ENCODE peak calls at places on chromosomes 12 and 14, in eight cellular contexts. I is IMR-90; C is CD4-positive, alpha-beta T cell; G is NCI-H2081; E is left lobe of liver; N is ELR; R is fibroblast of mammary gland; O is stimulated activated CD4-positive, alpha-beta T cell treated with anti-CD3 and anti-CD28 coated beads, Interleukin-1b, Interleukin-23, amount 100 ng/mL, for 24 hours. D is an unnamed sample.

GRCh38 chr12:110917467-110917866 is 2.9 kb downstream of the MYL2 start:
- DNase-seq in I (peak; percentile 17), E (no peak), C (no peak), N (peak; percentile 90), O (no peak), G (no peak), R (peak; percentile 63), D (no peak)

GRCh38 chr12:125786143-125786542 is 720.9 kb downstream of the AACS start:
- DNase-seq in N (no peak), E (no peak), R (no peak), G (no peak), O (no peak), I (no peak), C (no peak), D (no peak)

GRCh38 chr12:124233846-124234620 is 60.9 kb upstream of the RFLNA start:
- DNase-seq in O (no peak), N (peak; percentile 69), G (no peak), I (no peak), R (no peak), C (no peak), E (no peak), D (no peak)

GRCh38 chr14:93857500-93857899 is 69.2 kb upstream of the PRIMA1 start:
- DNase-seq in E (no peak), O (no peak), C (no peak), I (no peak), G (no peak), N (peak; percentile 7), R (no peak), D (no peak)

GRCh38 chr12:80892597-80893445 is 44.9 kb downstream of the LIN7A start:
- DNase-seq in C (no peak), R (peak; percentile 17), I (no peak), E (no peak), G (no peak), O (no peak), N (no peak), D (no peak)

GRCh38 chr12:133203344-133204263 is 22.3 kb downstream of the ZNF268 start:
- DNase-seq in C (no peak), N (peak; percentile 34), O (no peak), R (peak; percentile 40), G (no peak), E (no peak), I (peak; percentile 20), D (no peak)

GRCh38 chr12:19431407-19432308 is 7.6 kb upstream of the AEBP2 start:
- DNase-seq in N (peak; percentile 32), G (no peak), R (peak; percentile 64), I (peak; percentile 88), C (no peak), O (no peak), E (no peak), D (no peak)

GRCh38 chr12:79006306-79006705 is 141.7 kb downstream of the SYT1 start:
- DNase-seq in I (peak; percentile 21), C (no peak), N (peak; percentile 39), R (peak; percentile 23), E (no peak), O (no peak), G (no peak), D (no peak)

GRCh38 chr14:94458558-94459200 is 6.1 kb upstream of the SERPINA11 start:
- DNase-seq in N (no peak), G (no peak), O (no peak), E (no peak), I (no peak), C (no peak), R (peak; percentile 52), D (no peak)

GRCh38 chr12:9107542-9107873 is 8.2 kb downstream of the A2M start:
- DNase-seq in N (no peak), E (no peak), G (no peak), O (no peak), C (no peak), R (no peak), I (no peak), D (no peak)

GRCh38 chr14:104393898-104394605 is 185.5 kb upstream of the C14orf180 start:
- DNase-seq in R (no peak), I (no peak), C (peak; percentile 87), N (no peak), O (peak; percentile 21), E (peak; percentile 39), G (no peak), D (no peak)

GRCh38 chr14:104303705-104304425 is 165.5 kb downstream of the KIF26A start:
- DNase-seq in O (no peak), E (no peak), G (no peak), I (no peak), R (no peak), N (no peak), C (no peak), D (no peak)

GRCh38 chr12:93111791-93112208 is 182.7 kb upstream of the EEA1 start:
- DNase-seq in I (no peak), N (peak; percentile 20), C (no peak), E (no peak), R (no peak), G (no peak), O (no peak), D (no peak)

GRCh38 chr14:94532462-94532861 is 23.2 kb upstream of the SERPINA12 start:
- DNase-seq in E (no peak), C (no peak), G (no peak), O (no peak), R (peak; percentile 52), N (peak; percentile 74), I (no peak), D (no peak)

GRCh38 chr12:52555577-52555976 is 2.6 kb upstream of the KRT71 start:
- DNase-seq in O (no peak), E (no peak), G (no peak), C (no peak), R (no peak), I (no peak), N (no peak), D (no peak)

GRCh38 chr14:79279645-79280399 is 931.5 kb downstream of the DIO2 start:
- DNase-seq in I (peak; percentile 10), G (no peak), N (peak; percentile 1), C (no peak), E (no peak), O (no peak), R (peak; percentile 8), D (no peak)

GRCh38 chr12:116050266-116050665 is 227.2 kb downstream of the MED13L start:
- DNase-seq in G (no peak), C (no peak), N (no peak), I (no peak), R (no peak), E (no peak), O (no peak), D (no peak)

GRCh38 chr12:43988838-43989560 is 153.1 kb downstream of the TMEM117 start:
- DNase-seq in C (no peak), R (peak; percentile 17), I (peak; percentile 55), O (no peak), G (no peak), N (peak; percentile 63), E (no peak), D (no peak)

GRCh38 chr14:100673085-100673806 is 53.4 kb upstream of the DLK1 start:
- DNase-seq in C (no peak), N (no peak), O (no peak), R (no peak), G (peak; percentile 96), E (no peak), I (no peak), D (peak; percentile 63)

GRCh38 chr12:58860788-58861240 is 59.5 kb downstream of the LRIG3 start:
- DNase-seq in E (no peak), C (no peak), N (no peak), R (no peak), I (no peak), O (no peak), G (no peak), D (no peak)

GRCh38 chr12:110934093-110934852 is 13.9 kb upstream of the MYL2 start:
- DNase-seq in I (no peak), R (no peak), G (no peak), O (no peak), E (no peak), C (no peak), N (peak; percentile 27), D (no peak)

D was measured in progenitor cell of endocrine pancreas.